ENCODE peak calls at places on chromosomes 5 and 9, in seven cellular contexts. E is H1; C is CD4-positive, CD25-positive, alpha-beta regulatory T cell; B is upper lobe of right lung; Z is aorta; T is left ventricle myocardium inferior; J is GM12878. Q is an unnamed sample.

GRCh38 chr5:50595199-50595598 is 71.2 kb upstream of the PARP8 start:
- DNase-seq in B (no peak), E (no peak), Z (no peak), C (no peak), J (no peak), T (no peak), Q (no peak)

GRCh38 chr5:76196457-76196856 is 113.3 kb downstream of the SV2C start:
- DNase-seq in Z (no peak), E (no peak), C (no peak), T (no peak), J (no peak), B (no peak), Q (no peak)

GRCh38 chr9:20065076-20065475 is 276.2 kb upstream of the SLC24A2 start:
- DNase-seq in J (no peak), Z (no peak), B (no peak), E (no peak), T (no peak), C (no peak), Q (no peak)

GRCh38 chr9:86804011-86804410 is 143.3 kb downstream of the GAS1 start:
- DNase-seq in B (no peak), Z (no peak), E (no peak), C (no peak), J (no peak), T (no peak), Q (no peak)

GRCh38 chr9:112809351-112809848 is 58.8 kb downstream of the SNX30 start:
- DNase-seq in T (no peak), B (no peak), C (no peak), E (no peak), Z (no peak), J (peak; percentile 98), Q (no peak)

GRCh38 chr9:68778635-68779034 is 73.6 kb downstream of the PIP5K1B start:
- DNase-seq in E (no peak), B (no peak), J (no peak), C (no peak), T (no peak), Z (no peak), Q (no peak)

GRCh38 chr9:75039006-75039405 is 10.9 kb upstream of the CARNMT1 start:
- DNase-seq in E (no peak), Z (no peak), T (no peak), B (no peak), J (no peak), C (no peak), Q (no peak)

GRCh38 chr5:106269252-106269843 is 1401.4 kb downstream of the EFNA5 start:
- DNase-seq in J (no peak), E (no peak), C (no peak), Z (no peak), T (no peak), B (no peak), Q (no peak)

GRCh38 chr5:87121315-87122170 is 146.1 kb upstream of the RASA1 start:
- DNase-seq in Z (no peak), B (no peak), J (peak; percentile 75), T (no peak), C (peak; percentile 87), E (no peak), Q (no peak)

GRCh38 chr9:87682085-87682484 is 43.8 kb upstream of the CTSL start:
- DNase-seq in B (no peak), T (no peak), J (no peak), Z (no peak), E (no peak), C (no peak), Q (no peak)

GRCh38 chr9:5442400-5443011 is 4.8 kb upstream of the PLGRKT start:
- DNase-seq in T (no peak), B (no peak), Z (no peak), C (peak; percentile 58), E (no peak), J (no peak), Q (no peak)

GRCh38 chr5:38673671-38674071 is 117.2 kb upstream of the LIFR start:
- DNase-seq in C (no peak), T (no peak), E (no peak), B (no peak), Z (no peak), J (no peak), Q (no peak)

GRCh38 chr5:136396886-136397285 is 31.5 kb upstream of the TRPC7 start:
- DNase-seq in C (no peak), E (no peak), Z (no peak), B (no peak), T (no peak), J (no peak), Q (no peak)

GRCh38 chr9:97573482-97574073 is 59.6 kb downstream of the TSTD2 start:
- DNase-seq in E (no peak), T (no peak), C (no peak), B (peak; percentile 22), J (no peak), Z (no peak), Q (no peak)

GRCh38 chr5:126794157-126794828 is 17.4 kb downstream of the LMNB1 start:
- DNase-seq in Z (no peak), B (no peak), J (no peak), T (no peak), E (no peak), C (no peak), Q (no peak)

GRCh38 chr9:124617477-124618141 is 110.4 kb upstream of the NR5A1 start:
- DNase-seq in B (peak; percentile 82), Z (peak; percentile 82), E (peak; percentile 58), T (peak; percentile 73), J (peak; percentile 56), C (peak; percentile 75), Q (peak; percentile 27)

GRCh38 chr5:159184858-159185381 is 24.4 kb downstream of the RNF145 start:
- DNase-seq in T (no peak), J (no peak), C (peak; percentile 29), E (no peak), B (no peak), Z (no peak), Q (no peak)

GRCh38 chr5:134026521-134027202 is 21.9 kb upstream of the VDAC1 start:
- DNase-seq in J (no peak), Z (no peak), E (peak; percentile 67), T (no peak), B (no peak), C (peak; percentile 64), Q (peak; percentile 21)

GRCh38 chr9:115084709-115085108 is 33.2 kb downstream of the TNC start:
- DNase-seq in E (no peak), J (no peak), B (no peak), C (no peak), Z (no peak), T (no peak), Q (no peak)

GRCh38 chr5:36629729-36630128 is 23.3 kb downstream of the SLC1A3 start:
- DNase-seq in T (no peak), E (no peak), C (no peak), B (no peak), J (no peak), Z (no peak), Q (no peak)

GRCh38 chr5:168346417-168346816 is 55.0 kb downstream of the WWC1 start:
- DNase-seq in Z (no peak), T (no peak), B (no peak), J (no peak), E (no peak), C (no peak), Q (no peak)

GRCh38 chr5:132372122-132372521 is 2.6 kb downstream of the SLC22A5 start:
- DNase-seq in T (no peak), B (peak; percentile 51), E (no peak), J (no peak), C (no peak), Z (no peak), Q (no peak)
- H3K4me3 ChIP-seq in T (peak overlapping the region; percentile 83), B (no peak overlapping the region), E (no peak overlapping the region), J (no peak overlapping the region), C (no peak overlapping the region), Z (no peak overlapping the region), Q (no peak overlapping the region)

GRCh38 chr5:143573568-143574170 is 170.2 kb upstream of the NR3C1 start:
- DNase-seq in J (no peak), Z (no peak), C (no peak), B (no peak), E (no peak), T (no peak), Q (no peak)
- H3K4me1 ChIP-seq in J (peaks cover 6% of the 10 kb centered on the region), Z (no peaks in the 10 kb centered on the region), C (no peaks in the 10 kb centered on the region), B (no peaks in the 10 kb centered on the region), E (no peaks in the 10 kb centered on the region), T (peaks cover 29% of the 10 kb centered on the region), Q (no peaks in the 10 kb centered on the region)

DNA sequence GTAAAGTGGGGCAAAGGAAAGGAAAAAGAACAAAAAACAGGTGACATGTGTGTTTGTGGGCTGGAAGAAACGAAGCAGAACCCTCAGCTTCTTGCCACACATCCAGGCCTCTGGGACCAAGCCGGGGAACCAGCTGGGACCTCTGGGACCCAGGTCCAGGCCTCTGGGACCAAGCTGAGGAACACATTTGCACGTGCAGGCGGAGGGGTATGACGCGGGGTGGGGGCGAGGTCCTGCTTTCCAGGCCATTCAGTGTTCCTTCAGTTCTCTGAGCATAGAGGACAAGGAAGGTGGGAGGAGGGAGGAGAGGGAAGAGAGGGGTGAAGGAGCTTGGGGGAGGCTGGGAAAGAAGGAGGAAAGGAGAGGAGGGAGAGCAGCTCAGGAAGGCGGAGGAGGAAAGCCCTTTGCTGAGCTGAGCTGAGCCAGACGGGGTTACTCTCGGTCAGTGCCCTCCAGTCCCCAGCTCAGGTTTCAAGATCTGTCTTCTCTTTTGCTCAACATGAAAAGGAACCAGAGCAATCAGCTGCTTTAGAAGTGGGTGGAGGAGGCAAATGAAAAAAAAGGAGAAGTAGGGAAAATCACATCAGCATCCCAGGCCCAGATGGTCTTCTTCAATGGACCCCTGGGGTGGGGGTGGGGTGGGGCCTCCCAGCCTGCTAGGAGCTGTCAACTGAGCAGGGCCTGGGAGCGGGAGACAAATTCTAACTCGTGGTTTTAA is 59.1 kb downstream of the ABCA1 start:
- DNase-seq in J (no peak), Z (peak; percentile 88), T (peak; percentile 69), B (peak; percentile 82), E (no peak), C (no peak), Q (no peak)
- H3K27ac ChIP-seq in J (no peak overlapping the region), Z (no peak overlapping the region), T (peak overlapping the region; percentile 79), B (peak overlapping the region; percentile 3), E (no peak overlapping the region), C (no peak overlapping the region), Q (no peak overlapping the region)

GRCh38 chr9:123360161-123361085 is 4.4 kb downstream of the CRB2 start:
- DNase-seq in E (peak; percentile 91), Z (no peak), B (peak; percentile 82), C (peak; percentile 25), J (no peak), T (no peak), Q (no peak)

GRCh38 chr9:123361086-123361730 is 5.2 kb downstream of the CRB2 start:
- DNase-seq in C (no peak), Z (no peak), B (no peak), E (no peak), J (no peak), T (no peak), Q (no peak)

GRCh38 chr9:123358181-123358894 is 2.3 kb downstream of the CRB2 start:
- DNase-seq in C (no peak), J (no peak), T (no peak), Z (no peak), E (no peak), B (no peak), Q (no peak)

GRCh38 chr9:123359106-123359505 is 3.1 kb downstream of the CRB2 start:
- DNase-seq in Z (no peak), C (peak; percentile 32), J (no peak), B (no peak), E (no peak), T (no peak), Q (no peak)

DNA sequence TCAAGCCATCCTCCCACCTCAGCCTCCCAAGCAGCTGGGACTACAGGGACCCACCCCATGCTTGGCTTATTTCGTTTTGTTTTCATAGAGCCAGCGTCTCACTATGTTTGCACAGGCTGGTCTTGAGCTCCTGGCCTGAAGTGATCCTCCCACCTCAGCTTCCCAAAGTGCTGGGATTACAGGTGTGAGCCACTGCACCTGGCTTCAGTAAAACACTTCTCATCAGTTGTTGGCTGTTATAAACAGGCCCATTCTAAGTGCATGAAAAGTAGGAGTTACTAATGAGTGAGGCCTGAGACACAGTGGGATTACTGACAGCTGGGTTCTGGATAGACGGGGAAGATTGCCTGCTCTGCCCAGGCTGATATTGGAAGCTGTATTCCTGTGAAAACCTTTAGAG is 3.5 kb downstream of the CRB2 start:
- DNase-seq in E (no peak), B (no peak), J (no peak), C (peak; percentile 15), Z (no peak), T (no peak), Q (no peak)
- H3K4me3 ChIP-seq in E (no peak overlapping the region), B (no peak overlapping the region), J (no peak overlapping the region), C (no peak overlapping the region), Z (no peak overlapping the region), T (no peak overlapping the region), Q (no peak overlapping the region)

Q was measured in CD8-positive, alpha-beta memory T cell.